ENCODE peak calls at places on chromosome 5, in seven cellular contexts. C is endodermal cell, O is neural progenitor cell, X is GM13977, B is coronary artery, V is GM20000, M is astrocyte. J is an unnamed sample.

GRCh38 chr5:15472116-15472515 is 27.9 kb upstream of the FBXL7 start:
- DNase-seq in V (no peak), O (no peak), B (no peak), M (no peak), C (peak), X (no peak), J (no peak)

GRCh38 chr5:1073239-1074102 is 38.4 kb downstream of the SLC12A7 start:
- DNase-seq in O (no peak), X (no peak), M (no peak), C (peak), V (no peak), B (no peak), J (no peak)

GRCh38 chr5:72379936-72380335 is 59.8 kb downstream of the PTCD2 start:
- DNase-seq in X (no peak), O (no peak), M (no peak), V (no peak), B (no peak), C (no peak), J (no peak)

GRCh38 chr5:134252671-134253070 is 26.8 kb upstream of the PPP2CA start:
- DNase-seq in X (no peak), C (no peak), M (peak), B (no peak), O (no peak), V (no peak), J (no peak)

GRCh38 chr5:109249126-109249525 is 160.6 kb downstream of the PJA2 start:
- DNase-seq in B (no peak), M (no peak), X (no peak), V (no peak), C (no peak), O (no peak), J (no peak)

GRCh38 chr5:180868960-180869359 is 7.9 kb upstream of the ZFP62 start:
- DNase-seq in M (peak), O (peak), X (peak), B (no peak), C (peak), V (peak), J (peak)

GRCh38 chr5:122081541-122081940 is 3.5 kb upstream of the LOX start:
- DNase-seq in M (no peak), B (no peak), V (no peak), O (no peak), X (no peak), C (no peak), J (no peak)

GRCh38 chr5:102865171-102865509 is 110.0 kb downstream of the PAM start:
- DNase-seq in X (no peak), M (peak), C (no peak), V (no peak), B (no peak), O (peak), J (no peak)

GRCh38 chr5:149063901-149064478 is 1.1 kb upstream of the SH3TC2 start:
- DNase-seq in M (no peak), B (no peak), X (no peak), C (no peak), V (no peak), O (no peak), J (no peak)

GRCh38 chr5:123865641-123866040 is 353.7 kb downstream of the CSNK1G3 start:
- DNase-seq in B (no peak), V (no peak), M (peak), O (no peak), X (no peak), C (no peak), J (no peak)

GRCh38 chr5:20619606-20620005 is 631.6 kb upstream of the CDH18 start:
- DNase-seq in C (no peak), X (no peak), B (no peak), V (no peak), O (no peak), M (no peak), J (no peak)

GRCh38 chr5:139414601-139415121 is 10.8 kb upstream of the SPATA24 start:
- DNase-seq in C (no peak), V (no peak), O (no peak), B (peak), M (peak), X (no peak), J (no peak)
- TF ChIP-seq CTCF in C (no peak), V (no peak), O (no peak), B (no peak), M (no peak), X (no peak), J (no peak)

GRCh38 chr5:127517480-127518318 is at the start of gene PRRC1:
- DNase-seq in M (peak), O (peak), X (peak), B (peak), V (peak), C (peak), J (peak)
- TF ChIP-seq CTCF in M (no peak), O (no peak), X (no peak), B (no peak), V (no peak), C (no peak), J (no peak)

DNA sequence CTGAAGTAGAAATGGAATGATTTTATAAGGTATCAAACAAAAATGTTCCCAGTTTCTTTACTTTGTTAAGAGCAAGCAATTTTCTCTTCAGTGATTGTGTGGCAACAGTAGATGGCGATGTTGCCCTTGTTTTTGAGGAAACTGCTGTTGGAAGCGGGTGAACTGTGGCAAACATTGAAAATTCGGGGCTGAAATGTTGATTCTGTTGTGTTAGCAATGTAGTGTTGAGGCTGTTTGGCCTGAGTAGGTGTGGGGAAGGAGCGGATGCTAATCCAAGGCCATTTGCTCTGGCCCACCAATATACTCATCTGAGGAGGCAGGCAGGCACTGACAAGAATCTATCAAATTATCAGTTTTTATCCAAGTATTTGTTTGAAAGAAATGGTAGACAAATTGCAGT is 129.8 kb downstream of the SLC12A2 start:
- DNase-seq in B (no peak), V (peak), X (peak), M (peak), C (peak), O (peak), J (no peak)
- TF ChIP-seq CTCF in B (peak), V (peak), X (peak), M (peak), C (peak), O (peak), J (no peak)

DNA sequence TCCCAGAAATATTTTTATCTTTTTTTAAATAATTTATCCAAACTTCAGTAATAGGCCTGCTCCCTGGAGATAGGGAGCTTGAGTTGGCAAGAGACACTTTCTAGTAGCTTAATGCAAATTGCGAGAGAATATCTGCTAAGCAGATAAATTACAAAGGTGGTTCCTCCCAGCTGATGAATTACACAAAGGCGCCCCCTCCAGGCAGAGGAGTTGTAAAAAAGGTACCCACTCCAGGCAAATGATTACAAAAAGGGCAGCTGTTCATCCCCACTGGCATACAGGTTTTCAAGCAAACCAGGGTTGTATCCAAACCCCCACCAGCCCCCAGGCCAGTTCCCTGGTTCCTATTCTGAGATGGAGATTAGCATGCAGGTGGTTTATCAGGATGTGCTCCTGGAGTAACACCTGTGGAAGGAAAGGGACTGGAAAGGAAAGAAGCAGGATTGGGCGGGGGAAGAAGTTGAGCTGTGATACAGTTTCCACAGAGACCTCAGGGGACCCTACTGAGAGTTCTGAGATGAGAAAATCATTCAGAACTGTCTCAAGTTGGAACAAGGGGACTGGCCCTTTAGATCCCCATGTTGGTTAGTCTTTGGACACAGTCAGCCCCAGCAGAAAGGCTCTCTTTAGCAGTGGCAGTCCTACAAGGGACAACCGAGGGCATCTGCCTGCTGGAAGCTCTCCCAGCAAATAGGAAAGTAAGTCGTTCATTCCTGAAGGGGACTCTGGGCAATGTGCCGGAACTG is 25.5 kb downstream of the ESM1 start:
- DNase-seq in V (peak), O (peak), B (no peak), M (no peak), C (peak), X (no peak), J (no peak)
- TF ChIP-seq CTCF in V (no peak), O (peak), B (no peak), M (peak), C (peak), X (peak), J (no peak)